ENCODE peak calls at places on chromosomes 13 and 19, in nine cellular contexts. One of them, this sample, is unnamed.

GRCh38 chr13:81382236-81382635 is 1041.3 kb upstream of the SPRY2 start:
- DNase-seq in choroid plexus epithelial cell: no peak
- DNase-seq in head of caudate nucleus: no peak
- DNase-seq in IMR-90: no peak
- DNase-seq in activated CD4-positive, alpha-beta T cell treated with anti-CD3 and anti-CD28 coated beads, Interleukin-2, amount 50 U/mL, for 1 hour: no peak
- DNase-seq in HFFc6: no peak
- DNase-seq in iPS DF 6.9: no peak
- DNase-seq in tibial nerve: no peak
- DNase-seq in GM04504: no peak
- DNase-seq in this sample: no peak

GRCh38 chr19:37551123-37551993 is 43.2 kb downstream of the ZNF571 start:
- DNase-seq in iPS DF 6.9: peak
- DNase-seq in activated CD4-positive, alpha-beta T cell treated with anti-CD3 and anti-CD28 coated beads, Interleukin-2, amount 50 U/mL, for 1 hour: peak
- DNase-seq in choroid plexus epithelial cell: peak
- DNase-seq in GM04504: peak
- DNase-seq in head of caudate nucleus: peak
- DNase-seq in IMR-90: peak
- DNase-seq in HFFc6: no peak
- DNase-seq in tibial nerve: no peak
- DNase-seq in this sample: peak

GRCh38 chr13:94329754-94330551 is 149.5 kb downstream of the DCT start:
- DNase-seq in GM04504: peak
- DNase-seq in activated CD4-positive, alpha-beta T cell treated with anti-CD3 and anti-CD28 coated beads, Interleukin-2, amount 50 U/mL, for 1 hour: no peak
- DNase-seq in IMR-90: peak
- DNase-seq in tibial nerve: peak
- DNase-seq in HFFc6: peak
- DNase-seq in head of caudate nucleus: no peak
- DNase-seq in iPS DF 6.9: no peak
- DNase-seq in choroid plexus epithelial cell: peak
- DNase-seq in this sample: no peak

GRCh38 chr13:23381877-23382276 is 51.6 kb downstream of the SACS start:
- DNase-seq in activated CD4-positive, alpha-beta T cell treated with anti-CD3 and anti-CD28 coated beads, Interleukin-2, amount 50 U/mL, for 1 hour: no peak
- DNase-seq in tibial nerve: no peak
- DNase-seq in IMR-90: no peak
- DNase-seq in choroid plexus epithelial cell: no peak
- DNase-seq in GM04504: no peak
- DNase-seq in iPS DF 6.9: no peak
- DNase-seq in HFFc6: no peak
- DNase-seq in head of caudate nucleus: peak
- DNase-seq in this sample: no peak

GRCh38 chr13:69199664-69200063 is 908.0 kb upstream of the ATXN8OS start:
- DNase-seq in head of caudate nucleus: no peak
- DNase-seq in GM04504: no peak
- DNase-seq in choroid plexus epithelial cell: no peak
- DNase-seq in IMR-90: no peak
- DNase-seq in HFFc6: no peak
- DNase-seq in iPS DF 6.9: no peak
- DNase-seq in tibial nerve: no peak
- DNase-seq in activated CD4-positive, alpha-beta T cell treated with anti-CD3 and anti-CD28 coated beads, Interleukin-2, amount 50 U/mL, for 1 hour: no peak
- DNase-seq in this sample: no peak

GRCh38 chr19:13953021-13953531 is 767 bp downstream of the DCAF15 start:
- DNase-seq in IMR-90: peak
- DNase-seq in iPS DF 6.9: no peak
- DNase-seq in GM04504: peak
- DNase-seq in head of caudate nucleus: peak
- DNase-seq in choroid plexus epithelial cell: peak
- DNase-seq in HFFc6: peak
- DNase-seq in activated CD4-positive, alpha-beta T cell treated with anti-CD3 and anti-CD28 coated beads, Interleukin-2, amount 50 U/mL, for 1 hour: no peak
- DNase-seq in tibial nerve: no peak
- DNase-seq in this sample: no peak

GRCh38 chr19:15194938-15195337 is 5.9 kb downstream of the NOTCH3 start:
- DNase-seq in GM04504: no peak
- DNase-seq in IMR-90: peak
- DNase-seq in tibial nerve: no peak
- DNase-seq in head of caudate nucleus: no peak
- DNase-seq in activated CD4-positive, alpha-beta T cell treated with anti-CD3 and anti-CD28 coated beads, Interleukin-2, amount 50 U/mL, for 1 hour: no peak
- DNase-seq in choroid plexus epithelial cell: no peak
- DNase-seq in iPS DF 6.9: no peak
- DNase-seq in HFFc6: peak
- DNase-seq in this sample: no peak

GRCh38 chr13:102405499-102406079 is 3.7 kb upstream of the FGF14 start:
- DNase-seq in activated CD4-positive, alpha-beta T cell treated with anti-CD3 and anti-CD28 coated beads, Interleukin-2, amount 50 U/mL, for 1 hour: no peak
- DNase-seq in tibial nerve: no peak
- DNase-seq in HFFc6: no peak
- DNase-seq in choroid plexus epithelial cell: peak
- DNase-seq in IMR-90: peak
- DNase-seq in iPS DF 6.9: no peak
- DNase-seq in head of caudate nucleus: no peak
- DNase-seq in GM04504: no peak
- DNase-seq in this sample: no peak

GRCh38 chr13:46934749-46935148 is 37.9 kb upstream of the HTR2A start:
- DNase-seq in iPS DF 6.9: no peak
- DNase-seq in tibial nerve: no peak
- DNase-seq in GM04504: no peak
- DNase-seq in HFFc6: no peak
- DNase-seq in choroid plexus epithelial cell: peak
- DNase-seq in IMR-90: no peak
- DNase-seq in head of caudate nucleus: no peak
- DNase-seq in activated CD4-positive, alpha-beta T cell treated with anti-CD3 and anti-CD28 coated beads, Interleukin-2, amount 50 U/mL, for 1 hour: no peak
- DNase-seq in this sample: no peak

This sample was measured in CD4-positive, CD25-positive, alpha-beta regulatory T cell.